ENCODE peak calls at places on chromosomes 5 and 9, in ten cellular contexts. H, R, Q, M, D, T, U, V, N and Y are unnamed samples.

GRCh38 chr9:93097496-93098205 is 1.6 kb downstream of the CARD19 start:
- DNase-seq in R (no peak), H (peak; percentile 15), U (no peak), M (peak; percentile 12), Q (no peak), V (no peak), T (no peak), D (no peak), N (no peak), Y (peak; percentile 20)

GRCh38 chr5:83034036-83034435 is 43.2 kb downstream of the TMEM167A start:
- DNase-seq in T (no peak), D (no peak), H (no peak), V (no peak), Q (no peak), N (no peak), U (no peak), M (no peak), R (no peak), Y (no peak)

GRCh38 chr5:179231309-179231708 is 114.0 kb downstream of the ADAMTS2 start:
- DNase-seq in M (no peak), N (peak; percentile 20), R (no peak), U (no peak), H (no peak), T (no peak), D (no peak), Q (no peak), V (no peak), Y (no peak)

GRCh38 chr5:101473483-101473882 is 570.4 kb upstream of the ST8SIA4 start:
- DNase-seq in M (peak; percentile 12), V (no peak), R (no peak), T (peak; percentile 11), U (peak; percentile 3), D (no peak), H (no peak), N (no peak), Q (no peak), Y (no peak)

GRCh38 chr9:134593286-134593685 is 48.3 kb upstream of the COL5A1 start:
- DNase-seq in V (no peak), H (no peak), D (no peak), U (no peak), R (no peak), T (no peak), N (no peak), Q (no peak), M (no peak), Y (peak; percentile 51)

GRCh38 chr5:107930092-107930491 is 259.4 kb upstream of the EFNA5 start:
- DNase-seq in Q (no peak), N (no peak), H (no peak), V (no peak), R (no peak), U (no peak), M (peak; percentile 28), T (peak; percentile 4), D (no peak), Y (no peak)

GRCh38 chr9:129014124-129014523 is 14.0 kb downstream of the SH3GLB2 start:
- DNase-seq in N (no peak), U (no peak), V (no peak), D (no peak), M (no peak), T (no peak), H (no peak), Q (no peak), R (no peak), Y (no peak)

GRCh38 chr9:37374892-37375291 is 47.6 kb upstream of the GRHPR start:
- DNase-seq in H (no peak), D (no peak), V (no peak), U (no peak), M (no peak), Q (no peak), T (no peak), N (no peak), R (no peak), Y (no peak)

GRCh38 chr9:69675563-69675962 is 3.4 kb upstream of the APBA1 start:
- DNase-seq in D (no peak), U (peak; percentile 10), H (peak; percentile 20), V (no peak), T (peak; percentile 28), N (no peak), Q (no peak), M (no peak), R (no peak), Y (no peak)